ENCODE peak calls at places on chromosomes 5 and 9, in nine cellular contexts. B, T, Q, I, R, D, C, F and N are unnamed samples.

GRCh38 chr9:34983209-34983608 is 6.3 kb upstream of the DNAJB5 start:
- DNase-seq in B (no peak), C (no peak), T (no peak), F (no peak), I (no peak), Q (peak), R (no peak), D (no peak), N (no peak)

GRCh38 chr9:125631391-125632085 is 75.5 kb downstream of the MAPKAP1 start:
- DNase-seq in B (peak), R (no peak), D (no peak), T (no peak), I (peak), Q (peak), C (peak), F (no peak), N (peak)

GRCh38 chr9:133141833-133142594 is 21.0 kb upstream of the RALGDS start:
- DNase-seq in C (no peak), R (peak), F (no peak), T (no peak), B (no peak), I (no peak), Q (peak), D (no peak), N (no peak)

GRCh38 chr5:124285071-124285470 is 461.4 kb downstream of the ZNF608 start:
- DNase-seq in T (no peak), D (no peak), R (no peak), F (no peak), B (no peak), Q (no peak), C (peak), I (no peak), N (no peak)

GRCh38 chr5:59264013-59264412 is 629.5 kb downstream of the PDE4D start:
- DNase-seq in R (no peak), F (no peak), T (no peak), C (no peak), D (no peak), Q (no peak), B (no peak), I (no peak), N (no peak)

GRCh38 chr9:34233691-34234090 is 54.8 kb downstream of the UBAP1 start:
- DNase-seq in C (no peak), R (no peak), D (no peak), B (peak), F (no peak), T (no peak), I (no peak), Q (no peak), N (no peak)

GRCh38 chr9:35179347-35180271 is 17.8 kb downstream of the UNC13B start:
- DNase-seq in B (no peak), C (peak), D (no peak), T (no peak), Q (no peak), F (no peak), I (no peak), R (no peak), N (no peak)

GRCh38 chr9:70197384-70198039 is 61.3 kb upstream of the SMC5 start:
- DNase-seq in B (no peak), D (no peak), I (no peak), F (no peak), Q (no peak), R (no peak), T (no peak), C (no peak), N (no peak)

GRCh38 chr5:158797498-158797845 is 302.2 kb downstream of the EBF1 start:
- DNase-seq in Q (no peak), R (peak), C (no peak), I (no peak), F (no peak), B (no peak), D (no peak), T (no peak), N (no peak)

GRCh38 chr5:172010278-172010677 is 3.8 kb upstream of the FBXW11 start:
- DNase-seq in R (no peak), F (no peak), B (no peak), C (peak), I (no peak), D (no peak), Q (no peak), T (no peak), N (no peak)

GRCh38 chr9:5566054-5566618 is 55.8 kb downstream of the PDCD1LG2 start:
- DNase-seq in F (no peak), B (no peak), R (no peak), D (no peak), T (no peak), I (no peak), C (no peak), Q (peak), N (no peak)

GRCh38 chr9:127158995-127159801 is 36.8 kb upstream of the ANGPTL2 start:
- DNase-seq in F (no peak), T (peak), I (peak), D (peak), B (peak), C (peak), R (peak), Q (no peak), N (peak)

GRCh38 chr5:143031781-143032724 is 261.9 kb downstream of the ARHGAP26 start:
- DNase-seq in Q (no peak), I (no peak), T (no peak), F (no peak), B (no peak), D (no peak), R (no peak), C (no peak), N (no peak)

GRCh38 chr5:83404182-83404712 is 67.3 kb upstream of the VCAN start:
- DNase-seq in D (no peak), B (no peak), R (no peak), F (no peak), I (no peak), T (no peak), Q (no peak), C (no peak), N (no peak)

GRCh38 chr5:99130081-99130480 is 201.3 kb upstream of the CHD1 start:
- DNase-seq in R (no peak), I (no peak), Q (no peak), B (no peak), T (no peak), F (no peak), D (no peak), C (no peak), N (no peak)

GRCh38 chr5:579211-579610 is 32.9 kb upstream of the CEP72 start:
- DNase-seq in F (no peak), B (no peak), T (peak), C (no peak), D (no peak), Q (no peak), R (no peak), I (no peak), N (no peak)

GRCh38 chr9:22119537-22120167 is 110.5 kb upstream of the CDKN2B start:
- DNase-seq in T (no peak), R (no peak), F (no peak), D (no peak), C (peak), I (no peak), B (peak), Q (no peak), N (no peak)

GRCh38 chr5:179534431-179534830 is 15.9 kb upstream of the RUFY1 start:
- DNase-seq in F (no peak), R (no peak), D (no peak), C (no peak), B (no peak), Q (peak), I (no peak), T (no peak), N (no peak)

GRCh38 chr5:135493406-135494180 is 41.4 kb upstream of the TIFAB start:
- DNase-seq in T (no peak), I (peak), Q (no peak), B (peak), R (no peak), C (no peak), D (peak), F (no peak), N (peak)

GRCh38 chr9:132793606-132794580 is 84.2 kb downstream of the AK8 start:
- DNase-seq in R (no peak), T (no peak), D (no peak), F (no peak), I (no peak), Q (no peak), B (no peak), C (no peak), N (no peak)

GRCh38 chr5:74124826-74125225 is 498.8 kb downstream of the ARHGEF28 start:
- DNase-seq in I (peak), F (no peak), Q (no peak), T (no peak), D (no peak), B (no peak), C (peak), R (no peak), N (no peak)

GRCh38 chr5:170111088-170111796 is 5.5 kb downstream of the FOXI1 start:
- DNase-seq in F (no peak), Q (no peak), T (no peak), I (no peak), D (no peak), C (no peak), B (no peak), R (no peak), N (no peak)

GRCh38 chr5:173925449-173926071 is 37.4 kb downstream of the CPEB4 start:
- DNase-seq in B (peak), I (peak), T (peak), D (peak), Q (peak), F (peak), R (no peak), C (peak), N (peak)

GRCh38 chr9:15293727-15294405 is 13.2 kb downstream of the TTC39B start:
- DNase-seq in I (no peak), T (no peak), B (peak), C (no peak), F (no peak), D (no peak), Q (no peak), R (no peak), N (no peak)

GRCh38 chr5:142499591-142500384 is 175.0 kb upstream of the SPRY4 start:
- DNase-seq in I (no peak), T (no peak), D (no peak), B (no peak), F (no peak), C (no peak), Q (no peak), R (no peak), N (no peak)

GRCh38 chr9:91033270-91033669 is 231.7 kb downstream of the SYK start:
- DNase-seq in T (no peak), Q (no peak), I (no peak), F (no peak), C (no peak), D (no peak), R (no peak), B (no peak), N (no peak)

GRCh38 chr5:130065617-130066016 is 161.4 kb downstream of the CHSY3 start:
- DNase-seq in T (no peak), D (no peak), B (no peak), I (no peak), F (no peak), Q (no peak), R (no peak), C (no peak), N (no peak)

GRCh38 chr9:86942352-86943222 is 4.7 kb downstream of the GAS1 start:
- DNase-seq in R (no peak), Q (no peak), C (no peak), F (no peak), T (no peak), B (no peak), D (no peak), I (no peak), N (no peak)